ENCODE peak calls at places on chromosomes 16 and 17, in nine cellular contexts. One of them, this sample, is unnamed.

GRCh38 chr17:57086069-57086930 is 1.3 kb downstream of the AKAP1 start:
- DNase-seq in PC-3: peak; percentile 59
- DNase-seq in osteocyte: no peak
- DNase-seq in HCEC 1CT: peak; percentile 20
- DNase-seq in fibroblast of lung: no peak
- DNase-seq in hypothalamus: peak; percentile 55
- DNase-seq in heart left ventricle: no peak
- DNase-seq in CD8-positive, alpha-beta memory T cell: peak; percentile 13
- DNase-seq in stimulated activated CD4-positive, alpha-beta T cell treated with anti-CD3 and anti-CD28 coated beads, Interleukin-1b, Interleukin-23, amount 100 ng/mL, for 1 hour: no peak
- DNase-seq in this sample: no peak

GRCh38 chr17:6995500-6996255 is at the start of gene ALOX12:
- DNase-seq in PC-3: no peak
- DNase-seq in osteocyte: no peak
- DNase-seq in HCEC 1CT: no peak
- DNase-seq in fibroblast of lung: no peak
- DNase-seq in hypothalamus: no peak
- DNase-seq in heart left ventricle: no peak
- DNase-seq in CD8-positive, alpha-beta memory T cell: no peak
- DNase-seq in stimulated activated CD4-positive, alpha-beta T cell treated with anti-CD3 and anti-CD28 coated beads, Interleukin-1b, Interleukin-23, amount 100 ng/mL, for 1 hour: no peak
- DNase-seq in this sample: peak; percentile 77

GRCh38 chr17:78034429-78035091 is 76.1 kb downstream of the TNRC6C start:
- DNase-seq in PC-3: peak; percentile 79
- DNase-seq in osteocyte: no peak
- DNase-seq in HCEC 1CT: peak; percentile 49
- DNase-seq in fibroblast of lung: no peak
- DNase-seq in hypothalamus: no peak
- DNase-seq in heart left ventricle: no peak
- DNase-seq in CD8-positive, alpha-beta memory T cell: no peak
- DNase-seq in stimulated activated CD4-positive, alpha-beta T cell treated with anti-CD3 and anti-CD28 coated beads, Interleukin-1b, Interleukin-23, amount 100 ng/mL, for 1 hour: no peak
- DNase-seq in this sample: no peak

GRCh38 chr17:41536741-41537613 is 8.9 kb upstream of the KRT19 start:
- DNase-seq in PC-3: no peak
- DNase-seq in osteocyte: no peak
- DNase-seq in HCEC 1CT: no peak
- DNase-seq in fibroblast of lung: no peak
- DNase-seq in hypothalamus: no peak
- DNase-seq in heart left ventricle: no peak
- DNase-seq in CD8-positive, alpha-beta memory T cell: no peak
- DNase-seq in stimulated activated CD4-positive, alpha-beta T cell treated with anti-CD3 and anti-CD28 coated beads, Interleukin-1b, Interleukin-23, amount 100 ng/mL, for 1 hour: no peak
- DNase-seq in this sample: no peak

GRCh38 chr17:49218941-49219913 is 8.7 kb downstream of the ABI3 start:
- DNase-seq in PC-3: no peak
- DNase-seq in osteocyte: no peak
- DNase-seq in HCEC 1CT: no peak
- DNase-seq in fibroblast of lung: no peak
- DNase-seq in hypothalamus: peak; percentile 16
- DNase-seq in heart left ventricle: peak; percentile 29
- DNase-seq in CD8-positive, alpha-beta memory T cell: peak; percentile 58
- DNase-seq in stimulated activated CD4-positive, alpha-beta T cell treated with anti-CD3 and anti-CD28 coated beads, Interleukin-1b, Interleukin-23, amount 100 ng/mL, for 1 hour: no peak
- DNase-seq in this sample: no peak

GRCh38 chr17:10119203-10120112 is 78.9 kb downstream of the GAS7 start:
- DNase-seq in PC-3: peak; percentile 90
- DNase-seq in osteocyte: no peak
- DNase-seq in HCEC 1CT: no peak
- DNase-seq in fibroblast of lung: no peak
- DNase-seq in hypothalamus: no peak
- DNase-seq in heart left ventricle: no peak
- DNase-seq in CD8-positive, alpha-beta memory T cell: peak; percentile 13
- DNase-seq in stimulated activated CD4-positive, alpha-beta T cell treated with anti-CD3 and anti-CD28 coated beads, Interleukin-1b, Interleukin-23, amount 100 ng/mL, for 1 hour: no peak
- DNase-seq in this sample: no peak

GRCh38 chr16:50251375-50252081 is 14.8 kb upstream of the ADCY7 start:
- DNase-seq in PC-3: peak; percentile 77
- DNase-seq in osteocyte: peak; percentile 80
- DNase-seq in HCEC 1CT: peak; percentile 87
- DNase-seq in fibroblast of lung: peak; percentile 83
- DNase-seq in hypothalamus: no peak
- DNase-seq in heart left ventricle: no peak
- DNase-seq in CD8-positive, alpha-beta memory T cell: no peak
- DNase-seq in stimulated activated CD4-positive, alpha-beta T cell treated with anti-CD3 and anti-CD28 coated beads, Interleukin-1b, Interleukin-23, amount 100 ng/mL, for 1 hour: no peak
- DNase-seq in this sample: no peak

GRCh38 chr17:66989076-66989475 is 24.6 kb downstream of the CACNG4 start:
- DNase-seq in PC-3: no peak
- DNase-seq in osteocyte: no peak
- DNase-seq in HCEC 1CT: no peak
- DNase-seq in fibroblast of lung: no peak
- DNase-seq in hypothalamus: no peak
- DNase-seq in heart left ventricle: no peak
- DNase-seq in CD8-positive, alpha-beta memory T cell: no peak
- DNase-seq in stimulated activated CD4-positive, alpha-beta T cell treated with anti-CD3 and anti-CD28 coated beads, Interleukin-1b, Interleukin-23, amount 100 ng/mL, for 1 hour: no peak
- DNase-seq in this sample: no peak

GRCh38 chr17:18974407-18975149 is 22.6 kb downstream of the SLC5A10 start:
- DNase-seq in PC-3: peak; percentile 53
- DNase-seq in osteocyte: no peak
- DNase-seq in HCEC 1CT: no peak
- DNase-seq in fibroblast of lung: no peak
- DNase-seq in hypothalamus: no peak
- DNase-seq in heart left ventricle: no peak
- DNase-seq in CD8-positive, alpha-beta memory T cell: no peak
- DNase-seq in stimulated activated CD4-positive, alpha-beta T cell treated with anti-CD3 and anti-CD28 coated beads, Interleukin-1b, Interleukin-23, amount 100 ng/mL, for 1 hour: no peak
- DNase-seq in this sample: no peak

This sample was measured in H1.